ENCODE peak calls at places on chromosomes 4 and X, in eight cellular contexts. Z is DMS79 treated with DMSO at 0.1 percent for 48 hours; P is effector memory CD8-positive, alpha-beta T cell; D is aorta; N is activated T-helper 1 cell treated with Interleukin-2 at 50 U/mL for 16 hours; Q is gastrocnemius medialis; B is erythroblast; V is effector CD4-positive, alpha-beta T cell. O is an unnamed sample.

GRCh38 chr4:6460876-6461275 is 11.5 kb downstream of the PPP2R2C start:
- DNase-seq in N (no peak), Z (no peak), B (no peak), V (no peak), D (no peak), P (no peak), Q (no peak), O (no peak)

GRCh38 chr4:169185133-169185956 is 85.4 kb downstream of the SH3RF1 start:
- DNase-seq in Q (no peak), D (no peak), Z (no peak), P (no peak), N (no peak), V (no peak), B (no peak), O (peak)

GRCh38 chr4:79255793-79256192 is 70.1 kb downstream of the NAA11 start:
- DNase-seq in V (no peak), D (no peak), N (no peak), Q (no peak), P (no peak), Z (no peak), B (no peak), O (no peak)

GRCh38 chr4:72564184-72564583 is 4.8 kb downstream of the ADAMTS3 start:
- DNase-seq in D (no peak), N (no peak), V (no peak), Z (no peak), Q (no peak), B (peak), P (no peak), O (no peak)

GRCh38 chrX:117996918-117997480 is 119.6 kb downstream of the KLHL13 start:
- DNase-seq in P (no peak), Z (no peak), N (no peak), Q (no peak), D (no peak), V (no peak), B (no peak), O (peak)

GRCh38 chrX:26783512-26784225 is 567.7 kb downstream of the MAGEB5 start:
- DNase-seq in Q (no peak), N (no peak), D (no peak), B (peak), V (no peak), Z (no peak), P (no peak), O (peak)

GRCh38 chr4:177077095-177077494 is 232.6 kb upstream of the NEIL3 start:
- DNase-seq in D (no peak), N (no peak), B (no peak), P (no peak), V (no peak), Z (no peak), Q (no peak), O (no peak)

GRCh38 chr4:13539047-13539720 is 5.1 kb downstream of the NKX3-2 start:
- DNase-seq in Z (no peak), D (no peak), B (no peak), P (no peak), N (no peak), V (no peak), Q (no peak), O (no peak)

GRCh38 chrX:8548446-8548845 is 83.8 kb downstream of the VCX3B start:
- DNase-seq in Q (no peak), B (no peak), P (no peak), V (no peak), D (no peak), Z (no peak), N (no peak), O (no peak)

GRCh38 chr4:25783943-25784342 is 78.8 kb downstream of the SEL1L3 start:
- DNase-seq in V (no peak), Q (no peak), B (no peak), Z (no peak), D (no peak), P (no peak), N (no peak), O (peak)

GRCh38 chrX:150643958-150644357 is 49.2 kb upstream of the MTMR1 start:
- DNase-seq in D (no peak), V (no peak), P (no peak), Z (no peak), B (no peak), Q (no peak), N (no peak), O (no peak)

GRCh38 chr4:112253382-112254000 is 21.9 kb downstream of the AP1AR start:
- DNase-seq in Q (no peak), P (no peak), B (no peak), N (no peak), V (no peak), D (no peak), Z (no peak), O (peak)

GRCh38 chrX:50770702-50771101 is 43.3 kb downstream of the SHROOM4 start:
- DNase-seq in Z (no peak), P (no peak), N (no peak), B (no peak), V (no peak), D (no peak), Q (no peak), O (no peak)

GRCh38 chrX:150926791-150927190 is 28.3 kb upstream of the CD99L2 start:
- DNase-seq in D (no peak), N (no peak), Z (no peak), Q (no peak), P (no peak), V (no peak), B (no peak), O (no peak)

GRCh38 chr4:3865986-3866812 is 100.0 kb downstream of the ADRA2C start:
- DNase-seq in P (no peak), N (no peak), D (peak), Z (no peak), V (no peak), Q (no peak), B (no peak), O (no peak)

GRCh38 chr4:140673729-140674128 is 82.5 kb downstream of the TBC1D9 start:
- DNase-seq in V (no peak), D (no peak), Z (no peak), P (no peak), N (no peak), Q (no peak), B (no peak), O (no peak)

GRCh38 chr4:150723727-150724411 is 141.9 kb downstream of the MAB21L2 start:
- DNase-seq in Q (no peak), D (no peak), N (no peak), B (no peak), P (no peak), V (no peak), Z (no peak), O (no peak)

GRCh38 chr4:128830906-128831525 is 21.5 kb downstream of the JADE1 start:
- DNase-seq in N (no peak), B (no peak), V (no peak), Z (peak), P (no peak), D (no peak), Q (no peak), O (no peak)

GRCh38 chr4:110621839-110622751 is 782 bp downstream of the PITX2 start:
- DNase-seq in Z (no peak), Q (no peak), P (no peak), B (no peak), V (no peak), N (no peak), D (peak), O (no peak)

GRCh38 chrX:7330971-7331746 is 183.2 kb upstream of the PUDP start:
- DNase-seq in Z (no peak), N (no peak), Q (peak), V (no peak), B (no peak), D (peak), P (no peak), O (no peak)

GRCh38 chrX:132887569-132887968 is 70.9 kb downstream of the HS6ST2 start:
- DNase-seq in V (no peak), P (no peak), B (no peak), D (no peak), Z (no peak), Q (no peak), N (no peak), O (no peak)

GRCh38 chrX:56232221-56233082 is at the start of gene KLF8:
- DNase-seq in B (peak), V (no peak), P (no peak), Z (peak), N (no peak), D (no peak), Q (peak), O (peak)

GRCh38 chrX:81528041-81528440 is 326.1 kb downstream of the SH3BGRL start:
- DNase-seq in V (no peak), N (no peak), P (no peak), Q (no peak), Z (no peak), B (no peak), D (no peak), O (no peak)

GRCh38 chr4:84753318-84753972 is 170.5 kb downstream of the CDS1 start:
- DNase-seq in D (no peak), N (no peak), P (no peak), Q (no peak), Z (no peak), V (no peak), B (no peak), O (no peak)

GRCh38 chr4:169268951-169269781 is 1.6 kb downstream of the SH3RF1 start:
- DNase-seq in Q (no peak), Z (no peak), P (no peak), D (no peak), B (peak), V (no peak), N (no peak), O (peak)

GRCh38 chr4:47639531-47639930 is 154.5 kb downstream of the ATP10D start:
- DNase-seq in P (no peak), Z (no peak), B (no peak), D (no peak), V (no peak), N (no peak), Q (no peak), O (peak)

GRCh38 chr4:74608151-74608949 is 163.4 kb downstream of the AREG start:
- DNase-seq in B (no peak), P (no peak), Q (no peak), V (no peak), Z (no peak), N (no peak), D (no peak), O (no peak)

GRCh38 chrX:100662791-100663190 is 18.8 kb downstream of the SRPX2 start:
- DNase-seq in Z (no peak), Q (no peak), V (no peak), P (no peak), D (no peak), N (no peak), B (no peak), O (no peak)

GRCh38 chr4:23942491-23942890 is 52.6 kb upstream of the PPARGC1A start:
- DNase-seq in V (no peak), B (no peak), Q (no peak), Z (peak), N (no peak), D (no peak), P (no peak), O (no peak)

GRCh38 chr4:176920694-176921093 is 128.0 kb upstream of the VEGFC start:
- DNase-seq in B (no peak), D (no peak), Q (no peak), P (no peak), N (no peak), Z (no peak), V (no peak), O (no peak)

GRCh38 chrX:30530591-30530990 is 47.0 kb downstream of the TASL start:
- DNase-seq in Z (no peak), B (no peak), Q (no peak), D (no peak), N (no peak), P (no peak), V (no peak), O (no peak)

GRCh38 chr4:26874110-26874509 is 13.5 kb downstream of the STIM2 start:
- DNase-seq in P (no peak), D (no peak), N (no peak), Q (no peak), V (no peak), Z (no peak), B (no peak), O (no peak)

GRCh38 chr4:8171941-8172924 is 13.6 kb upstream of the ABLIM2 start:
- DNase-seq in D (no peak), B (no peak), Q (no peak), N (no peak), P (no peak), V (no peak), Z (no peak), O (no peak)